ENCODE peak calls at places on chromosomes 12 and 14, in six cellular contexts. E is testis; B is AG04450; I is heart right ventricle; G is CD4-positive, alpha-beta memory T cell; V is NT2/D1. T is an unnamed sample.

GRCh38 chr12:61251076-61251475 is 1009.1 kb upstream of the USP15 start:
- DNase-seq in I (no peak), E (no peak), G (no peak), B (no peak), V (no peak), T (no peak)

GRCh38 chr14:58299665-58300202 is 1.4 kb downstream of the ARID4A start:
- DNase-seq in V (no peak), I (no peak), G (no peak), E (peak), B (no peak), T (no peak)

GRCh38 chr14:38882533-38882932 is 220.5 kb downstream of the SEC23A start:
- DNase-seq in V (no peak), I (no peak), G (no peak), B (no peak), E (no peak), T (no peak)

GRCh38 chr14:100031506-100032281 is 33.5 kb upstream of the EVL start:
- DNase-seq in G (no peak), V (no peak), B (peak), I (no peak), E (no peak), T (no peak)

GRCh38 chr12:70367268-70368141 is 1.4 kb downstream of the KCNMB4 start:
- DNase-seq in I (no peak), G (no peak), V (no peak), B (no peak), E (no peak), T (no peak)

GRCh38 chr14:85313801-85314207 is 216.1 kb upstream of the FLRT2 start:
- DNase-seq in I (no peak), G (no peak), B (peak), V (no peak), E (no peak), T (no peak)

GRCh38 chr14:72649603-72650227 is 244.2 kb downstream of the DPF3 start:
- DNase-seq in E (no peak), B (no peak), V (no peak), I (no peak), G (no peak), T (no peak)

GRCh38 chr12:6927379-6927991 is at the start of gene ATN1:
- DNase-seq in G (peak), V (peak), I (peak), E (peak), B (peak), T (peak)

GRCh38 chr14:91261115-91261514 is 16.6 kb upstream of the GPR68 start:
- DNase-seq in G (peak), I (no peak), V (no peak), E (no peak), B (no peak), T (no peak)

GRCh38 chr12:34400986-34401658 is 378.8 kb downstream of the ALG10 start:
- DNase-seq in B (no peak), I (peak), V (no peak), G (no peak), E (peak), T (peak)

GRCh38 chr12:70449074-70449757 is 83.1 kb downstream of the KCNMB4 start:
- DNase-seq in I (no peak), G (no peak), B (no peak), E (no peak), V (no peak), T (no peak)

GRCh38 chr14:37903561-37904191 is 304.0 kb upstream of the SSTR1 start:
- DNase-seq in I (no peak), V (peak), E (no peak), B (peak), G (peak), T (peak)

GRCh38 chr12:13028825-13029570 is 15.2 kb upstream of the FAM234B start:
- DNase-seq in V (no peak), E (no peak), B (no peak), I (no peak), G (no peak), T (no peak)

GRCh38 chr14:74610866-74611671 is 968 bp downstream of the LTBP2 start:
- DNase-seq in B (no peak), V (no peak), G (no peak), I (no peak), E (no peak), T (no peak)

GRCh38 chr14:91835920-91836843 is 31.2 kb downstream of the TC2N start:
- DNase-seq in B (no peak), E (peak), V (peak), G (peak), I (peak), T (peak)

GRCh38 chr14:36975834-36976233 is 196.6 kb downstream of the SLC25A21 start:
- DNase-seq in E (no peak), I (no peak), V (no peak), G (no peak), B (no peak), T (no peak)

GRCh38 chr12:115137812-115138521 is 454.0 kb upstream of the TBX3 start:
- DNase-seq in E (peak), B (no peak), I (no peak), G (no peak), V (no peak), T (no peak)

GRCh38 chr12:46124848-46125619 is 134.7 kb upstream of the SCAF11 start:
- DNase-seq in B (peak), G (peak), V (peak), E (peak), I (no peak), T (peak)

GRCh38 chr14:29937116-29937515 is 9.5 kb upstream of the PRKD1 start:
- DNase-seq in E (no peak), G (no peak), I (no peak), V (no peak), B (no peak), T (no peak)

GRCh38 chr14:40347675-40348074 is 915.4 kb upstream of the FBXO33 start:
- DNase-seq in B (no peak), G (no peak), V (no peak), E (no peak), I (no peak), T (no peak)

GRCh38 chr14:97995038-97995437 is 1197.9 kb downstream of the VRK1 start:
- DNase-seq in G (no peak), B (no peak), V (no peak), E (no peak), I (no peak), T (no peak)

GRCh38 chr12:4143909-4144308 is 129.7 kb upstream of the CCND2 start:
- DNase-seq in I (no peak), V (no peak), G (no peak), E (no peak), B (no peak), T (no peak)

GRCh38 chr14:77014004-77014604 is 14.4 kb downstream of the IRF2BPL start:
- DNase-seq in G (no peak), B (no peak), V (no peak), I (peak), E (peak), T (peak)

GRCh38 chr12:49784756-49785409 is 43.3 kb downstream of the NCKAP5L start:
- DNase-seq in G (no peak), I (no peak), B (no peak), V (no peak), E (no peak), T (no peak)

GRCh38 chr14:65910108-65910507 is 497.6 kb downstream of the FUT8 start:
- DNase-seq in V (no peak), G (no peak), I (no peak), E (no peak), B (no peak), T (no peak)

GRCh38 chr12:92439397-92439779 is 263.4 kb upstream of the PLEKHG7 start:
- DNase-seq in E (no peak), B (no peak), I (no peak), G (no peak), V (no peak), T (no peak)

GRCh38 chr14:65184032-65184764 is 81.9 kb upstream of the MAX start:
- DNase-seq in V (no peak), I (no peak), B (no peak), G (no peak), E (no peak), T (no peak)

GRCh38 chr12:132812631-132813305 is 15.9 kb downstream of the GOLGA3 start:
- DNase-seq in V (no peak), B (peak), G (no peak), I (no peak), E (no peak), T (no peak)

GRCh38 chr14:69501362-69501964 is 16.9 kb downstream of the PLEKHD1 start:
- DNase-seq in I (peak), B (no peak), V (no peak), G (no peak), E (peak), T (no peak)

GRCh38 chr12:75526655-75527511 is 15.5 kb upstream of the KRR1 start:
- DNase-seq in B (peak), E (no peak), I (no peak), G (peak), V (peak), T (peak)

GRCh38 chr14:64200170-64200569 is 94.0 kb downstream of the ESR2 start:
- DNase-seq in I (peak), V (peak), B (no peak), G (no peak), E (peak), T (no peak)

GRCh38 chr12:50927766-50928224 is 24.5 kb upstream of the HIGD1C start:
- DNase-seq in I (no peak), V (no peak), E (no peak), B (no peak), G (no peak), T (no peak)
- H3K4me3 ChIP-seq in I (peak), V (no peak), E (peak), B (no peak), G (no peak), T (peak)

DNA sequence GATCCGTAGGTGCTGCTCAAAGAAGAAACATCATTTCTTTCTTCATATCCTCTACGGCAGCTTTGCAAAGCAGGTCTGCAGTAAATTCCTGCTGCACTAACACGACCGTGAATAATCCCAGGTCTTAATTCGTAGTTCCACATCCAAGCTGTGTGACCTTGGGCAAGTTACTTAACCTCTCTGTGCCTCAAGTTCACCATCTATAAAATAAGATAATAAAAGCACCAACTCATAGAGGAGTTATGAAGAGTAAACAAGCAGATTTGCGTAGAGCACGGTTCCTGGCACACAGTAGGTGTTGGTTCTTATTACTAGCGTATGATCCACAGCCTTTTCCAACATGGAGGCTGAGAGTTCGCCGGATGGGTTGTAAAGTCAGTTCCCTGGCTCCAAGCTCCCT is 3.6 kb downstream of the NCOR2 start:
- DNase-seq in V (no peak), E (no peak), B (no peak), I (no peak), G (no peak), T (no peak)
- H3K4me3 ChIP-seq in V (peak), E (no peak), B (no peak), I (no peak), G (no peak), T (no peak)

GRCh38 chr12:118377891-118378470 is 1.6 kb downstream of the SUDS3 start:
- DNase-seq in E (peak), B (no peak), V (no peak), I (peak), G (peak), T (peak)
- H3K4me3 ChIP-seq in E (peak), B (peak), V (peak), I (peak), G (peak), T (peak)

GRCh38 chr14:49620182-49621113 is at the start of the genes MGAT2 and RPL36AL:
- DNase-seq in I (peak), E (peak), B (peak), V (peak), G (peak), T (peak)

GRCh38 chr14:49622022-49622607 is 1.5 kb downstream of the MGAT2 start:
- DNase-seq in E (no peak), G (no peak), B (no peak), I (no peak), V (no peak), T (no peak)

GRCh38 chr14:49621114-49621881 is 699 bp downstream of the MGAT2 start:
- DNase-seq in G (no peak), E (peak), B (no peak), V (no peak), I (peak), T (peak)

GRCh38 chr14:49623387-49623786 is 2.8 kb downstream of the MGAT2 start:
- DNase-seq in I (no peak), V (no peak), E (no peak), B (no peak), G (no peak), T (no peak)

DNA sequence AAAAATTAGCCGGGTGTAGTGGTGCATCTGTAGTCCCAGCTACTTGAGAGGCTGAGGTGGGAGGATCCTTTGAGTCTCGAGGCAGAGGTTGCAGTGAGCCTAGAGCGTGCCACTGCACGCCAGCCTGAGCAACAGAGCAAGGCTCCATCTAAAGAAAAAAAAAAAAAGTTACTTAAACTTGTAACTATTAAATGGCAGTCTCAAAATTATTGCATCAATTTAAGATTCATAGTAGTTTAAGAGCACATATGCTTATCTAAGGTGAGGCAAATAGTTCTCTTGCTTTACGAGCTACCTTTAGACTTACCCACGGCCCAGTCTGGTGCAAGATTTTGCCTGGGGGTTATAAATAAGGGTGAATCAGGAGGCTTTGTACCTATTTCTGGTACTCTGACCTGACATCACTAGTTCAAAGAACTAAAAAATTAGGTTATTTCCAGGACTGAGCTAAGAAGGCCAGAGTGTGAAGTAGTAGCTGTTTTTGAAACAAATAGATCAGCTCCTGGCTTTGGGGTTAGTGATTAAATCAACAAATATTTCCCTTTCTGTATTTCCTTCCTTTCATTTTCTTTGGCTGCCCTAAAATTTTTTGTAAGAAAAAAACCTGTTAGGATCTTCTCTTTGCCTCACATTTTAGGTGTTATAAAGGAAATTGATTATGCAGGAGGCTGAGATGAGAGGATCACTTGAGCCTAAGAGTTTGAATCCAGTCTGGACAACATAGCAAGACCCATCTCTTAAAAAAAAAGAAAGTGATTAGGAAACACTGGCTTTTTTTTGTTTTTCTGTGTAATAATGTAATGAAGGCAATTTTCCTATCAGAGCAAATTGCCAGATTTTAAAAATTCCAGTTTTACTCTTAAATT is 3.6 kb downstream of the MGAT2 start:
- DNase-seq in V (no peak), B (no peak), E (no peak), I (no peak), G (peak), T (no peak)
- H3K4me3 ChIP-seq in V (no peak), B (no peak), E (no peak), I (no peak), G (peak), T (no peak)

GRCh38 chr12:11651785-11652184 is 2.3 kb downstream of the ETV6 start:
- DNase-seq in E (no peak), G (no peak), B (no peak), I (no peak), V (no peak), T (no peak)
- H3K4me3 ChIP-seq in E (no peak), G (peak), B (peak), I (peak), V (no peak), T (peak)

T was measured in BE2C.